ENCODE peak calls at places on chromosomes 5 and 9, in ten cellular contexts. Q is left ventricle myocardium inferior, C is fibroblast of mammary gland, X is astrocyte, I is tibial nerve, N is dorsolateral prefrontal cortex, S is BE2C, R is right atrium auricular region, L is testis, G is mammary epithelial cell. H is an unnamed sample.

GRCh38 chr9:124906966-124907365 is 33.9 kb downstream of the GOLGA1 start:
- DNase-seq in R (no peak), X (no peak), G (no peak), S (no peak), Q (no peak), C (no peak), I (no peak), L (no peak), N (no peak), H (no peak)

GRCh38 chr5:161094411-161094810 is 242.4 kb upstream of the ATP10B start:
- DNase-seq in N (no peak), L (no peak), G (peak), S (no peak), Q (no peak), C (peak), X (peak), I (no peak), R (no peak), H (no peak)

GRCh38 chr5:23820764-23821471 is 313.5 kb downstream of the PRDM9 start:
- DNase-seq in C (peak), X (no peak), L (no peak), N (no peak), R (no peak), Q (no peak), S (no peak), I (no peak), G (peak), H (peak)

GRCh38 chr9:119284118-119284517 is 85.1 kb downstream of the BRINP1 start:
- DNase-seq in R (no peak), Q (no peak), N (peak), I (no peak), X (peak), G (no peak), S (no peak), L (peak), C (peak), H (no peak)

GRCh38 chr5:72126796-72127195 is 19.5 kb downstream of the MAP1B start:
- DNase-seq in C (peak), R (no peak), L (no peak), I (no peak), Q (no peak), S (no peak), N (no peak), X (no peak), G (no peak), H (no peak)

GRCh38 chr5:124289641-124290201 is 456.7 kb downstream of the ZNF608 start:
- DNase-seq in N (peak), C (no peak), L (peak), Q (no peak), S (no peak), I (no peak), R (no peak), X (no peak), G (peak), H (no peak)

GRCh38 chr9:126556560-126557250 is 57.0 kb upstream of the LMX1B start:
- DNase-seq in G (no peak), C (no peak), I (no peak), Q (no peak), N (no peak), L (no peak), S (no peak), R (no peak), X (no peak), H (no peak)

GRCh38 chr5:173201636-173202265 is 33.3 kb downstream of the NKX2-5 start:
- DNase-seq in I (no peak), X (peak), Q (no peak), S (no peak), N (no peak), L (no peak), G (peak), R (no peak), C (peak), H (peak)

GRCh38 chr9:71675857-71676165 is 92.5 kb downstream of the CEMIP2 start:
- DNase-seq in Q (no peak), R (no peak), X (no peak), L (no peak), C (peak), I (no peak), S (no peak), G (peak), N (no peak), H (no peak)

GRCh38 chr9:105171589-105171988 is 72.9 kb upstream of the SLC44A1 start:
- DNase-seq in C (no peak), I (no peak), G (no peak), R (no peak), S (no peak), X (no peak), Q (no peak), N (no peak), L (no peak), H (no peak)

GRCh38 chr5:28523887-28524637 is 1485.7 kb upstream of the CDH9 start:
- DNase-seq in Q (no peak), L (no peak), S (no peak), C (peak), R (no peak), I (no peak), N (no peak), X (peak), G (peak), H (peak)

GRCh38 chr5:122705876-122706275 is 69.0 kb upstream of the SNX2 start:
- DNase-seq in X (no peak), R (no peak), S (no peak), G (no peak), I (no peak), N (no peak), L (no peak), Q (no peak), C (no peak), H (no peak)

GRCh38 chr5:176535101-176535654 is 2.0 kb downstream of the RNF44 start:
- DNase-seq in L (peak), Q (no peak), N (no peak), X (no peak), C (no peak), G (no peak), R (no peak), I (no peak), S (no peak), H (peak)

GRCh38 chr5:110179291-110179690 is 489.6 kb downstream of the MAN2A1 start:
- DNase-seq in Q (no peak), L (no peak), N (no peak), I (no peak), C (no peak), X (no peak), S (no peak), G (no peak), R (no peak), H (no peak)

GRCh38 chr9:110399983-110400382 is 62.3 kb upstream of the TXNDC8 start:
- DNase-seq in Q (no peak), G (no peak), C (no peak), S (no peak), L (no peak), N (no peak), R (no peak), X (peak), I (no peak), H (no peak)

GRCh38 chr5:62206150-62206829 is 99.7 kb upstream of the KIF2A start:
- DNase-seq in X (no peak), N (no peak), C (peak), S (peak), G (no peak), I (no peak), L (peak), R (no peak), Q (no peak), H (peak)

GRCh38 chr9:109437286-109437685 is 60.8 kb downstream of the PTPN3 start:
- DNase-seq in L (no peak), N (no peak), I (no peak), C (no peak), G (no peak), Q (no peak), X (no peak), R (peak), S (no peak), H (no peak)

GRCh38 chr9:69495331-69495730 is 170.3 kb downstream of the ENTREP1 start:
- DNase-seq in N (no peak), L (no peak), X (no peak), S (no peak), C (no peak), I (no peak), Q (no peak), G (no peak), R (no peak), H (no peak)

GRCh38 chr5:36669015-36669651 is 62.7 kb downstream of the SLC1A3 start:
- DNase-seq in I (no peak), L (no peak), C (no peak), G (no peak), Q (no peak), S (no peak), N (no peak), R (no peak), X (peak), H (no peak)

GRCh38 chr9:97803167-97804058 is 49.6 kb upstream of the FOXE1 start:
- DNase-seq in R (peak), I (peak), S (peak), N (peak), Q (peak), G (peak), X (peak), L (peak), C (peak), H (peak)

GRCh38 chr9:69121155-69122085 is 52.7 kb upstream of the TJP2 start:
- DNase-seq in Q (peak), I (no peak), X (no peak), R (no peak), G (peak), N (peak), L (peak), S (peak), C (no peak), H (peak)

GRCh38 chr5:180343110-180343845 is 9.9 kb downstream of the GFPT2 start:
- DNase-seq in L (no peak), N (peak), X (peak), C (peak), I (no peak), S (no peak), Q (no peak), R (no peak), G (no peak), H (no peak)

GRCh38 chr5:168813179-168813968 is 234.2 kb upstream of the PANK3 start:
- DNase-seq in G (no peak), N (no peak), L (no peak), S (peak), X (no peak), I (no peak), R (no peak), C (no peak), Q (no peak), H (no peak)

GRCh38 chr5:135761746-135762145 is 72.7 kb upstream of the SLC25A48 start:
- DNase-seq in N (no peak), Q (no peak), X (no peak), C (no peak), I (no peak), R (no peak), S (no peak), L (no peak), G (no peak), H (no peak)

DNA sequence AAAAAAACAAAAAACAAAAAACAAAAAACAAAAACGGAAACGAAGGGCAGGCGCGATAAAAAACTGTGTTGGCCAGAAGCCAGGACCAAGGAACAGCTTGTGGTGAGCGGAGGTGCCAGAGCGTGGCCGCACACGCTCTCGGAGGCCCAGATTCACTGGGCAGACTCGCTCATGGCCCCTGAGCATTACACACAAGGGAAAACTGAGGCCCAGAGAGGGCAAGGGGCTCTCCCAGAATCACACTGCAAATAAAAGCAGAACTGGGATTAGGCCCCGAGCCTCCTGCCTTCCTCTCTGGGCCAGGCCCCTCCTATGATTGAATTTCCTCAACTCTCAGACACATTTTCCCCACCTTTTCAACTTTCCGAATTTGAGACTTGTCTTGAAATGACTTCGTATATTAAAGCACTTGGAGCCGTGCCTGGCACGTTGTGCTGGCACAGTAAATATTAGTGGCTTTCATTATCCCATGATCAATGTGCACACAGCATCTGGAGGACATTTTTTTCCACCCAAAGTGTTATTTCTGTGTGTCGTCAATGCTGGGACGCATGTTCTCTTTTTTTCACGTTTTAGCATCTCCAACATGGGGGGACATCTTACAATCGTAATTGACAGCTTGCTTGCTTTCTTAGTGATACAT is 7.4 kb downstream of the FIBCD1 start:
- DNase-seq in R (no peak), I (no peak), Q (no peak), L (no peak), G (no peak), C (no peak), X (no peak), S (peak), N (no peak), H (no peak)
- TF ChIP-seq CTCF in R (no peak), I (no peak), Q (no peak), L (no peak), G (no peak), C (no peak), X (no peak), S (no peak), N (no peak), H (no peak)

GRCh38 chr9:137086531-137087408 is at the start of gene MAN1B1:
- DNase-seq in C (peak), R (peak), L (peak), Q (peak), G (peak), I (peak), N (peak), X (peak), S (peak), H (peak)
- TF ChIP-seq CTCF in C (no peak), R (peak), L (peak), Q (no peak), G (no peak), I (no peak), N (no peak), X (no peak), S (peak), H (no peak)

GRCh38 chr5:134581241-134581981 is 51.2 kb downstream of the SAR1B start:
- DNase-seq in N (no peak), Q (peak), X (no peak), G (no peak), I (no peak), S (no peak), R (no peak), C (no peak), L (peak), H (no peak)
- TF ChIP-seq CTCF in N (no peak), Q (no peak), X (no peak), G (no peak), I (no peak), S (peak), R (peak), C (no peak), L (no peak), H (no peak)

GRCh38 chr9:101388507-101388993 is 3.7 kb upstream of the BAAT start:
- DNase-seq in S (no peak), X (no peak), C (peak), N (no peak), Q (no peak), L (no peak), R (no peak), I (no peak), G (no peak), H (no peak)
- TF ChIP-seq CTCF in S (peak), X (peak), C (peak), N (peak), Q (no peak), L (no peak), R (no peak), I (no peak), G (peak), H (peak)

GRCh38 chr5:76583163-76584047 is 39.8 kb downstream of the F2RL2 start:
- DNase-seq in Q (no peak), S (no peak), G (no peak), I (no peak), C (peak), R (no peak), L (no peak), X (no peak), N (no peak), H (no peak)
- TF ChIP-seq CTCF in Q (peak), S (peak), G (peak), I (peak), C (peak), R (peak), L (no peak), X (peak), N (peak), H (peak)

GRCh38 chr5:14364096-14364495 is 217.5 kb upstream of the OTULINL start:
- DNase-seq in Q (no peak), S (no peak), C (peak), N (no peak), G (no peak), L (no peak), R (no peak), I (no peak), X (no peak), H (no peak)
- TF ChIP-seq CTCF in Q (no peak), S (no peak), C (peak), N (peak), G (peak), L (no peak), R (no peak), I (no peak), X (no peak), H (no peak)

GRCh38 chr9:113150670-113151591 is at the start of gene SLC31A2:
- DNase-seq in C (peak), R (peak), N (peak), S (peak), Q (peak), G (peak), I (peak), L (peak), X (peak), H (peak)
- TF ChIP-seq CTCF in C (peak), R (peak), N (peak), S (peak), Q (peak), G (peak), I (peak), L (no peak), X (no peak), H (peak)

GRCh38 chr5:9801908-9802307 is 171.8 kb upstream of the TAS2R1 start:
- DNase-seq in S (no peak), N (no peak), R (no peak), C (no peak), X (no peak), Q (no peak), G (no peak), I (no peak), L (no peak), H (no peak)

DNA sequence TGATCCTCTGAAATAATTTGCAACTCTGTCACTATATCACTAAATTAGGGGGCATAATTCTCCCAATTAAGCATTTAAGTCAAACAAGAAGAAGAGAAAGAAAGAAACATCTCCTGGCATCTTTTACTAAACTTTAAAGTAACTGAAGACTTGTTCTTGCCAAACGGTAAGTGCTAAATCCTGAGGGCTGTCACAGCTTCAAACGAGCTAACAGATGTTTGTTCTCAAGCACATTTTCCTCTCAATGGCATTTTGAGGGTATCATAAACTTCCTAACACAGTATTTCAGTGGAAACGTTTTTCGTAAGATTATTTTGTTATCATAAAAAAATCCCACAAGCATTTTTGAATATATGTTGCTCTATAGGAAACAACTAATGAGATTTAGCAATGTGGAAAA is 169.4 kb upstream of the TAS2R1 start:
- DNase-seq in Q (no peak), S (no peak), L (no peak), X (no peak), G (no peak), N (no peak), C (no peak), R (no peak), I (no peak), H (no peak)
- TF ChIP-seq CTCF in Q (no peak), S (no peak), L (no peak), X (no peak), G (no peak), N (no peak), C (no peak), R (no peak), I (no peak), H (no peak)

GRCh38 chr5:142769251-142769792 is 855 bp upstream of the ARHGAP26 start:
- DNase-seq in L (no peak), G (no peak), X (no peak), N (no peak), R (no peak), I (no peak), C (no peak), Q (no peak), S (peak), H (no peak)

GRCh38 chr5:142767925-142768324 is 2.3 kb upstream of the ARHGAP26 start:
- DNase-seq in X (no peak), C (no peak), L (no peak), I (no peak), N (no peak), G (no peak), S (no peak), R (no peak), Q (no peak), H (no peak)

GRCh38 chr5:142770650-142771609 is 753 bp downstream of the ARHGAP26 start:
- DNase-seq in I (peak), L (peak), S (peak), X (no peak), N (peak), Q (peak), R (peak), G (peak), C (peak), H (peak)

GRCh38 chr5:142772766-142773293 is 2.7 kb downstream of the ARHGAP26 start:
- DNase-seq in N (no peak), C (no peak), I (no peak), G (no peak), L (no peak), R (no peak), S (no peak), X (no peak), Q (no peak), H (no peak)

DNA sequence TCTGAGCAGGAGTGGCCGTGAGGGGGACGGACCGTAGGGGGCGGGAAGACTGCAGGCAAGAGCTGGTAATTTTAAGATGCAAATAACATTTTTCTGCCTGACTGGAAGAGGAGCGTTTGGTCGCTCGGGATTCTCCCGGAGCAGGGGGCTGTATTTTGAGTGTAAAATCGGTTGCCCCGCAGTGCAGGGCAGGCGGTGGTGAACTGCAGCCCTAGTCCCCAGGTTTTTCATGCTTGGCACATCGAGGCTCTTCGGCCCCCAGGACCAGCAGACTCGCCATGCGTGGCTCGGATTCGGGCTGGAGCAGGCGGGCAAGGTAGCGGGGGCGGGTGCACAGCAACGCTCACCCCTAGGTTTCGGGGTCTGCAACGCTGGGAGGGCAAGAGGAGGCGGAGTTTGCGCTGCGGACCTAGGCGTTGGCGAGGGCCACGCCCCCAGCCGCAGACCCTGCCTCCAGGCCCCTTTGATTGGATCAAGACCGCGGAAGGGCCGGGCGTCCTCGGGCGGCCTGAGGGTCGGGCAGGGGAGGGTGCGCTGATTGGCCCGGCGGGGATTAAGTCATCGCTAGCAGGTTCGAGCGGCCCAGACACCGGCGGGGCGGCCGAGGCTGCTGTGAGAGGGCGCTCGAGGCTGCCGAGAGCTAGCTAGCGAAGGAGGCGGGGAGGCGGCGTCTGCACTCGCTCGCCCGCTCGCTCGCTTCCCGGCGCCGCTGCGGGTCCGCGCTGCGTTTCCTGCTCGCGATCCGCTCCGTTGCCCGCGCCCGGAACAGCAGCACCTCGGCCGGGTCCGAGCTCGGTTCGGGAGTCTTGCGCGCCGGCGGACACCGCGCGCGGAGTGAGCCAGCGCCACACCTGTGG is at the start of gene ARHGAP26:
- DNase-seq in G (peak), C (peak), X (peak), R (peak), I (peak), Q (peak), L (peak), S (peak), N (peak), H (peak)
- TF ChIP-seq CTCF in G (peak), C (no peak), X (no peak), R (peak), I (peak), Q (peak), L (peak), S (peak), N (peak), H (no peak)

H was measured in A549.